ENCODE peak calls at places on chromosomes 3 and 15, in six cellular contexts. H is GM23338, P is Karpas-422, B is HCT116, V is MM.1S, K is OCI-LY7. I is an unnamed sample.

GRCh38 chr3:11019116-11019515 is 26.6 kb downstream of the SLC6A1 start:
- DNase-seq in H (no peak), P (no peak), B (no peak), V (no peak), K (no peak), I (no peak)

GRCh38 chr15:24772256-24772655 is 96.7 kb downstream of the NPAP1 start:
- DNase-seq in H (peak; percentile 86), P (no peak), B (no peak), V (no peak), K (no peak), I (no peak)

GRCh38 chr15:41501191-41501917 is 7.7 kb downstream of the ITPKA start:
- DNase-seq in H (peak; percentile 64), P (peak; percentile 62), B (no peak), V (no peak), K (peak; percentile 23), I (peak; percentile 47)

GRCh38 chr3:105496343-105496742 is 129.6 kb downstream of the ALCAM start:
- DNase-seq in H (no peak), P (no peak), B (no peak), V (no peak), K (no peak), I (no peak)

GRCh38 chr3:79604681-79605080 is 163.1 kb downstream of the ROBO1 start:
- DNase-seq in H (no peak), P (no peak), B (no peak), V (no peak), K (no peak), I (no peak)

GRCh38 chr3:71252466-71252865 is 331.1 kb downstream of the FOXP1 start:
- DNase-seq in H (no peak), P (no peak), B (no peak), V (no peak), K (no peak), I (no peak)

GRCh38 chr3:53583161-53583690 is 88.8 kb downstream of the CACNA1D start:
- DNase-seq in H (no peak), P (no peak), B (no peak), V (no peak), K (no peak), I (no peak)

GRCh38 chr3:69822501-69822900 is 83.2 kb downstream of the MITF start:
- DNase-seq in H (no peak), P (no peak), B (no peak), V (no peak), K (no peak), I (no peak)

GRCh38 chr3:45670995-45671394 is 18.2 kb upstream of the SACM1L start:
- DNase-seq in H (no peak), P (no peak), B (no peak), V (no peak), K (no peak), I (no peak)

GRCh38 chr3:140424726-140425125 is 253.1 kb upstream of the TRIM42 start:
- DNase-seq in H (no peak), P (no peak), B (no peak), V (no peak), K (no peak), I (no peak)

GRCh38 chr3:24514139-24514538 is 19.5 kb upstream of the THRB start:
- DNase-seq in H (no peak), P (no peak), B (no peak), V (no peak), K (no peak), I (no peak)

GRCh38 chr3:67176396-67176795 is 178.3 kb downstream of the KBTBD8 start:
- DNase-seq in H (no peak), P (no peak), B (no peak), V (no peak), K (no peak), I (peak; percentile 70)

DNA sequence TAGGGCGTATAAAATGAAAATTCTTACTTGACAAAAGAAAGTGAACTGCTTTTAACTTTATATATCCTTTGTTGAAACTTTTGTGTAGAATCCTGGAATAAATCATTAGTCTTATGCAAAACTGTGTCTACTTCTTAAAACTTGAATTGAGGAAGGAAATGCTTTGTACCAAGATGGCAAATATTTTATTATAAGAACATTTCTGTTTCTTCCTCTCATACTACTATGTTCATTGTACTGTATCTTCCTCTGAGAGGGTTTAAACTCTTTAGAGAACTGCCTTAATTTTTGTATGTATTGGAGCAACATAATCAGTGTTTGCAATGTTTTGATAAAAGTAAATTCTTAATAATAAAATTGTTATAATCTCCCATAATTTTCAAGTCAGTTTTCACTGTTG is 42.0 kb downstream of the RASA2 start:
- DNase-seq in H (no peak), P (peak; percentile 50), B (no peak), V (no peak), K (no peak), I (no peak)
- H3K4me1 ChIP-seq in H (peaks cover 8% of the 10 kb centered on the region), P (peaks cover 43% of the 10 kb centered on the region), B (no peaks in the 10 kb centered on the region), V (no peaks in the 10 kb centered on the region), K (peaks cover 20% of the 10 kb centered on the region), I (no peaks in the 10 kb centered on the region)

DNA sequence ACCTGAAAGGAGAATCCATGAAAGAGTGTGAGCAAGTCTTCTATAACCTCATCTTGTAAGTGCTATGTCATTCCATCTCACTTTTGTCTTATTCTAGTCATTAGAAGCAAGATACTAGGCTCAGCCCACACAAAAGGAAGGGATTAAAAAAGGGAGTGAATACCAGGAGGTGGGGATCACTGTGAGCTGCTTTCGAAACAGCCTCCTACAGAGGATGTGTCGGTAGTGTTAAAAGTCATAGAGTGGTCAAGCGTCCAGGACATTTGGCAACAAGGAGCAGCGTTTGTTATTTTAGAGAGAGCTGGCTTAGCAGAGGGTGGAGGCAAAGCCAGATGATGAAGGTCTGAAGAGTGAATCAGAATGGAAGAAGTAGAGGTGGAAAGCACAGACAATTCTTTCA is 11.7 kb upstream of the ZNF148 start:
- DNase-seq in H (no peak), P (peak; percentile 28), B (no peak), V (no peak), K (no peak), I (no peak)
- H3K9me2 ChIP-seq in H (no peaks in the 10 kb centered on the region), P (no peaks in the 10 kb centered on the region), B (no peaks in the 10 kb centered on the region), V (no peaks in the 10 kb centered on the region), K (no peaks in the 10 kb centered on the region), I (no peaks in the 10 kb centered on the region)

DNA sequence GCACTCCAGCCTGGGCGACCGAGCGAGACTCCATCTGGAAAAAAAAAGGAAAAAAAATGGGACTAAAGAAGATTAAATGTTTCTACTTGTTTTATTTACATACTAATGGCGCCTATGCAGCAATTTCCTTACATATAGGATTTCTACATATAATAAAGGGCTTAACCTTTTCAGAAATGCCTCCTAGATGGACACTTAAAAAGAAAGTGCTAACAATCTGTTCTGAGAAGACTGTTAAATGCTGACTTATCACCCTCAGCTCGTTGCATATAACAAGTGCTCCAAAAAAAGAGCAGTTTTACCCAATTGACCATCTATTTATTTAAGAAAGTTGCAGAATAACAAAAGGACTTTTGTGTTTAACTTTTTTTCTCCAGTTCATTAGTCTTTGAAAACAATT is 32.7 kb downstream of the DENND4A start:
- DNase-seq in H (no peak), P (no peak), B (no peak), V (no peak), K (no peak), I (no peak)
- H3K79me2 ChIP-seq in H (no peaks in the 10 kb centered on the region), P (peaks cover 89% of the 10 kb centered on the region), B (no peaks in the 10 kb centered on the region), V (peaks cover 43% of the 10 kb centered on the region), K (peaks cover 55% of the 10 kb centered on the region), I (peaks cover 32% of the 10 kb centered on the region)

GRCh38 chr15:64855206-64856000 is 13.7 kb downstream of the PLEKHO2 start:
- DNase-seq in H (no peak), P (no peak), B (no peak), V (no peak), K (no peak), I (no peak)

GRCh38 chr15:64856429-64857145 is 14.9 kb downstream of the PLEKHO2 start:
- DNase-seq in H (no peak), P (no peak), B (no peak), V (no peak), K (no peak), I (peak; percentile 71)

GRCh38 chr15:64859226-64859625 is 17.5 kb downstream of the PLEKHO2 start:
- DNase-seq in H (no peak), P (no peak), B (no peak), V (no peak), K (no peak), I (no peak)

GRCh38 chr15:64858136-64858535 is 16.4 kb downstream of the PLEKHO2 start:
- DNase-seq in H (no peak), P (peak; percentile 70), B (no peak), V (no peak), K (no peak), I (no peak)

GRCh38 chr15:64857421-64857820 is 15.7 kb downstream of the PLEKHO2 start:
- DNase-seq in H (no peak), P (no peak), B (no peak), V (no peak), K (no peak), I (no peak)
- H3K4me1 ChIP-seq in H (peaks cover 28% of the 10 kb centered on the region), P (peaks cover 48% of the 10 kb centered on the region), B (no peaks in the 10 kb centered on the region), V (no peaks in the 10 kb centered on the region), K (peaks cover 19% of the 10 kb centered on the region), I (peaks cover 25% of the 10 kb centered on the region)

GRCh38 chr15:57156210-57156887 is 220.0 kb upstream of the CGNL1 start:
- DNase-seq in H (no peak), P (no peak), B (no peak), V (no peak), K (no peak), I (no peak)

GRCh38 chr15:57159767-57160166 is 216.5 kb upstream of the CGNL1 start:
- DNase-seq in H (no peak), P (no peak), B (no peak), V (no peak), K (no peak), I (no peak)

GRCh38 chr15:57158997-57159668 is 217.2 kb upstream of the CGNL1 start:
- DNase-seq in H (no peak), P (no peak), B (no peak), V (no peak), K (no peak), I (no peak)

GRCh38 chr15:57160823-57161560 is 215.3 kb upstream of the CGNL1 start:
- DNase-seq in H (no peak), P (no peak), B (no peak), V (no peak), K (no peak), I (no peak)

DNA sequence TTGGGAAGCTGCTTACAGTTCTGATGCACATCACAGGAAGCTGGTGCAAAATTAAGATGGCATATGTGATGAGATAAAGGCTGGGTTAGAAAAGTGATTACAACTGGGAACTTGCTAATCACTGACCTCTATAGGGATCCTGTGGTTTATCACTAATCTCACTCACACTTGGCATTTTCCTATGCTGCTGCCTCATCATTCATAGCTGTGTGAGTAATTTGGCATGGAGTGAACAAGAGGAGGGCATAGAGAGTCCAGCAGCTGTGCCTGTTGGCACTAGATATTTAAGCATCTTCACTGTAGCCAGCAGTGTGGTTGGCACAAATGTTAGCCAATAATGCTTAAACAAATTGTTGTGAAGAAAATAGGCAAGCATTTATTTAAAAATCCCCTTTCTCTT is 217.7 kb upstream of the CGNL1 start:
- DNase-seq in H (no peak), P (no peak), B (no peak), V (no peak), K (no peak), I (no peak)
- H3K9me2 ChIP-seq in H (no peaks in the 10 kb centered on the region), P (no peaks in the 10 kb centered on the region), B (no peaks in the 10 kb centered on the region), V (no peaks in the 10 kb centered on the region), K (no peaks in the 10 kb centered on the region), I (no peaks in the 10 kb centered on the region)

DNA sequence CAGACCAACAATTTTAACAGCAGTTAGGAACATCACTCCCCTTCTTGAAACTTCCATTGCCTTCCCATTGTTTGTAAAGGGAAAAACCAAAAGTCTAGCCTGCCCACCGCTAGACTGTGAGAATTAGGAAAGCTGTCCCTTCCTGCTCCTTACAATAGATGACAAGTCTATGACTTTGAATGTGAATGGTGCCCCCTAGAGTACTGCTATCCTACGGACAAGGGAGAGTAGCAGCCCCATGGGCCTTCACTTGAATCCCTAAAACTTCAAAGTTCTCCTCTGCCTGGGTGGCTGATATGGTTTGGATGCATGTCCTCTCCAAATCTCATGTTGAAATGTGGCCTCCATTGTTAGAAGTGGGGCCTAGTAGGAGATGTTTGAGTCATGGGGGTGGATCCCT is 41.0 kb upstream of the FSIP1 start:
- DNase-seq in H (peak; percentile 38), P (no peak), B (no peak), V (no peak), K (no peak), I (no peak)
- H3K79me2 ChIP-seq in H (peaks cover 100% of the 10 kb centered on the region), P (no peaks in the 10 kb centered on the region), B (no peaks in the 10 kb centered on the region), V (no peaks in the 10 kb centered on the region), K (no peaks in the 10 kb centered on the region), I (no peaks in the 10 kb centered on the region)